ENCODE peak calls at places on chromosomes 3 and 15, in ten cellular contexts. W is Calu3; S is AG08396; F is progenitor cell of endocrine pancreas; B is EL; T is activated T-helper 1 cell treated with anti-CD3 and anti-CD28 coated beads, Interleukin-12 subunit alpha, Interleukin-12 subunit beta, Interleukin-2, Interleukin-4 antibody, amounts not matched to agents 30 ng/mL and 10 ng/mL and 1 ng/mL, durations not matched to agents 14 hours and 24 hours and 36 hours; G is transverse colon; E is NCI-H510A treated with DMSO at 0.1 percent for 48 hours; K is cortex of kidney; Y is Daoy. Z is an unnamed sample.
A peak's percentile ranks its signal among the peaks of the same experiment; 100 is the strongest.

GRCh38 chr3:162632672-162633071 is 1136.1 kb downstream of the OTOL1 start:
- DNase-seq in W (no peak), F (no peak), K (no peak), G (no peak), T (no peak), S (no peak), B (no peak), Y (no peak), E (no peak), Z (no peak)

GRCh38 chr3:159619341-159619885 is 369.2 kb upstream of the IL12A start:
- DNase-seq in G (no peak), T (no peak), B (peak; percentile 67), E (no peak), K (no peak), F (no peak), Y (peak; percentile 55), S (no peak), W (no peak), Z (no peak)

GRCh38 chr3:13563911-13564310 is 15.0 kb downstream of the FBLN2 start:
- DNase-seq in K (no peak), T (no peak), E (no peak), S (no peak), G (no peak), B (no peak), F (no peak), W (no peak), Y (no peak), Z (no peak)

GRCh38 chr15:28989239-28989830 is 103.6 kb downstream of the APBA2 start:
- DNase-seq in K (no peak), W (no peak), F (no peak), Y (no peak), E (no peak), S (no peak), B (peak; percentile 12), G (no peak), T (no peak), Z (no peak)

GRCh38 chr3:48042071-48042760 is 26.0 kb upstream of the MAP4 start:
- DNase-seq in S (no peak), B (peak; percentile 35), K (no peak), E (no peak), T (no peak), Y (peak; percentile 11), G (no peak), W (no peak), F (no peak), Z (no peak)

GRCh38 chr3:42704136-42704841 is 1.7 kb upstream of the HHATL start:
- DNase-seq in T (no peak), S (no peak), B (peak; percentile 11), Y (peak; percentile 15), F (no peak), K (no peak), E (no peak), G (no peak), W (no peak), Z (no peak)

GRCh38 chr3:189513281-189514151 is 117.7 kb upstream of the TP63 start:
- DNase-seq in S (no peak), K (no peak), Y (no peak), E (no peak), B (no peak), F (no peak), T (no peak), W (peak; percentile 60), G (peak; percentile 59), Z (no peak)

GRCh38 chr3:184500344-184500923 is 61.2 kb upstream of the EPHB3 start:
- DNase-seq in Y (no peak), W (no peak), T (no peak), B (no peak), F (no peak), S (no peak), K (no peak), E (no peak), G (no peak), Z (no peak)

GRCh38 chr3:5304789-5305680 is 117.5 kb downstream of the EDEM1 start:
- DNase-seq in G (peak; percentile 55), E (peak; percentile 82), T (no peak), K (no peak), W (peak; percentile 74), F (peak; percentile 46), S (peak; percentile 59), Y (peak; percentile 24), B (peak; percentile 33), Z (peak; percentile 66)

GRCh38 chr15:78205856-78206255 is 28.5 kb downstream of the ACSBG1 start:
- DNase-seq in Y (no peak), B (no peak), K (no peak), S (no peak), G (no peak), T (no peak), E (no peak), W (no peak), F (no peak), Z (no peak)

GRCh38 chr3:179046497-179047353 is 24.9 kb downstream of the ZMAT3 start:
- DNase-seq in K (no peak), E (no peak), S (no peak), W (no peak), B (peak; percentile 17), T (no peak), G (no peak), F (no peak), Y (peak; percentile 30), Z (peak; percentile 53)

GRCh38 chr15:38053244-38053643 is 118.8 kb downstream of the TMCO5A start:
- DNase-seq in G (no peak), B (no peak), K (no peak), E (no peak), F (no peak), T (no peak), S (no peak), Y (no peak), W (no peak), Z (no peak)

GRCh38 chr3:186732169-186732766 is 15.1 kb downstream of the KNG1 start:
- DNase-seq in Y (no peak), S (no peak), W (no peak), B (no peak), G (no peak), F (no peak), K (no peak), E (no peak), T (no peak), Z (no peak)

GRCh38 chr3:32432711-32433530 is 41.3 kb downstream of the CMTM7 start:
- DNase-seq in T (peak; percentile 45), G (no peak), Y (no peak), S (no peak), E (no peak), B (no peak), W (no peak), F (no peak), K (no peak), Z (no peak)

GRCh38 chr3:59734061-59734460 is 684.2 kb upstream of the CFAP20DC start:
- DNase-seq in B (no peak), G (no peak), F (no peak), Y (no peak), T (no peak), S (no peak), K (no peak), W (no peak), E (no peak), Z (no peak)

GRCh38 chr3:27507515-27508266 is 23.5 kb upstream of the SLC4A7 start:
- DNase-seq in S (no peak), W (peak; percentile 30), G (no peak), Y (no peak), T (no peak), F (no peak), K (no peak), E (no peak), B (no peak), Z (peak; percentile 8)

GRCh38 chr3:178420033-178420432 is 116.2 kb upstream of the KCNMB2 start:
- DNase-seq in B (no peak), K (no peak), G (no peak), W (no peak), T (no peak), Y (no peak), S (no peak), E (peak; percentile 70), F (no peak), Z (peak; percentile 68)

GRCh38 chr15:67531379-67532059 is 10.6 kb downstream of the C15orf61 start:
- DNase-seq in K (no peak), T (no peak), S (no peak), G (no peak), F (no peak), Y (no peak), B (peak; percentile 91), E (no peak), W (no peak), Z (no peak)

GRCh38 chr15:62856466-62857246 is 185.9 kb upstream of the TPM1 start:
- DNase-seq in E (no peak), K (no peak), S (no peak), W (no peak), G (no peak), T (no peak), Y (no peak), F (no peak), B (no peak), Z (no peak)

GRCh38 chr3:112582242-112582874 is 20.5 kb downstream of the SLC35A5 start:
- DNase-seq in G (no peak), Y (peak; percentile 64), E (peak; percentile 37), F (no peak), W (peak; percentile 40), K (no peak), T (no peak), S (no peak), B (peak; percentile 63), Z (peak; percentile 39)

GRCh38 chr15:61921093-61921492 is 139.2 kb downstream of the VPS13C start:
- DNase-seq in E (no peak), K (no peak), G (no peak), F (no peak), B (no peak), S (no peak), T (no peak), Y (no peak), W (no peak), Z (no peak)

GRCh38 chr3:40939113-40940070 is 259.9 kb upstream of the CTNNB1 start:
- DNase-seq in S (no peak), F (peak; percentile 31), B (no peak), K (no peak), T (no peak), Y (peak; percentile 16), E (no peak), G (no peak), W (peak; percentile 59), Z (no peak)

GRCh38 chr3:192833177-192833890 is 84.3 kb downstream of the MB21D2 start:
- DNase-seq in K (no peak), T (no peak), Y (peak; percentile 63), F (no peak), G (no peak), S (no peak), E (no peak), W (no peak), B (peak; percentile 80), Z (no peak)

GRCh38 chr3:171258316-171258715 is 201.9 kb downstream of the TNIK start:
- DNase-seq in K (no peak), E (no peak), T (no peak), W (no peak), G (no peak), B (peak; percentile 23), F (no peak), Y (no peak), S (no peak), Z (no peak)

Z was measured in NCI-H2029 treated with DMSO at 0.1 percent for 48 hours.